ENCODE peak calls at places on chromosomes 12 and 14, in seven cellular contexts. R is NCI-H82; X is activated naive CD8-positive, alpha-beta T cell treated with anti-CD3 and anti-CD28 coated beads for 36 hours; S is kidney epithelial cell; G is MM.1S; E is K562; Y is amniotic stem cell. Z is an unnamed sample.

GRCh38 chr14:31935406-31935805 is 141.7 kb upstream of the ARHGAP5 start:
- DNase-seq in S (no peak), Y (no peak), X (no peak), G (no peak), R (peak), E (no peak), Z (no peak)

GRCh38 chr12:128259556-128260070 is 7.4 kb upstream of the TMEM132C start:
- DNase-seq in Y (no peak), R (peak), S (no peak), X (no peak), E (peak), G (no peak), Z (no peak)

GRCh38 chr12:6692888-6693287 is 3.7 kb upstream of the ZNF384 start:
- DNase-seq in S (no peak), R (no peak), G (no peak), X (no peak), E (no peak), Y (no peak), Z (no peak)

GRCh38 chr12:52029686-52030085 is 21.6 kb upstream of the NR4A1 start:
- DNase-seq in G (no peak), R (peak), Y (no peak), E (peak), S (no peak), X (no peak), Z (no peak)

GRCh38 chr12:14782756-14783155 is 20.5 kb downstream of the WBP11 start:
- DNase-seq in G (no peak), E (no peak), R (no peak), S (no peak), Y (no peak), X (no peak), Z (no peak)

GRCh38 chr14:69716483-69717187 is 50.3 kb upstream of the SRSF5 start:
- DNase-seq in G (peak), S (peak), E (no peak), R (no peak), X (peak), Y (no peak), Z (peak)

GRCh38 chr12:13044859-13045384 is 741 bp downstream of the FAM234B start:
- DNase-seq in S (no peak), R (no peak), G (no peak), Y (no peak), X (no peak), E (no peak), Z (no peak)

GRCh38 chr12:45076417-45077031 is 25.6 kb upstream of the DBX2 start:
- DNase-seq in X (no peak), E (no peak), R (no peak), G (no peak), S (no peak), Y (no peak), Z (no peak)

GRCh38 chr14:62462996-62463395 is 582.3 kb downstream of the KCNH5 start:
- DNase-seq in X (no peak), E (no peak), S (no peak), G (no peak), R (no peak), Y (no peak), Z (no peak)

Z was measured in activated CD8-positive, alpha-beta T cell treated with anti-CD3 and anti-CD28 coated beads, Interleukin-2, amount 10 ng/mL, durations not matched to agents 7 days and 5 days.